ENCODE peak calls at places on chromosomes 1 and 21, in five cellular contexts. O, P, A, R and M are unnamed samples.

GRCh38 chr1:15850450-15851079 is 3.1 kb downstream of the SPEN start:
- DNase-seq in O (peak), P (no peak), A (no peak), R (no peak), M (no peak)

GRCh38 chr21:41460578-41461527 is 34.8 kb downstream of the MX1 start:
- DNase-seq in O (peak), P (peak), A (peak), R (peak), M (peak)

GRCh38 chr1:160206421-160207117 is 1.4 kb downstream of the PEA15 start:
- DNase-seq in O (peak), P (peak), A (no peak), R (peak), M (no peak)

GRCh38 chr1:88061106-88061829 is 622.8 kb upstream of the PKN2 start:
- DNase-seq in O (peak), P (peak), A (peak), R (peak), M (peak)

GRCh38 chr21:45192332-45192731 is 95.4 kb downstream of the POFUT2 start:
- DNase-seq in O (no peak), P (no peak), A (no peak), R (no peak), M (no peak)

GRCh38 chr1:94727846-94728715 is 92.1 kb upstream of the SLC44A3 start:
- DNase-seq in O (peak), P (no peak), A (no peak), R (peak), M (no peak)

GRCh38 chr1:236821111-236821625 is 26.1 kb downstream of the MTR start:
- DNase-seq in O (no peak), P (no peak), A (no peak), R (no peak), M (no peak)

GRCh38 chr1:107175102-107175501 is 34.3 kb downstream of the NTNG1 start:
- DNase-seq in O (no peak), P (no peak), A (no peak), R (no peak), M (no peak)

GRCh38 chr1:110610084-110610483 is 3.9 kb upstream of the KCNA2 start:
- DNase-seq in O (no peak), P (no peak), A (no peak), R (no peak), M (no peak)

GRCh38 chr1:65269612-65270011 is 39.7 kb upstream of the DNAJC6 start:
- DNase-seq in O (no peak), P (no peak), A (no peak), R (no peak), M (no peak)

GRCh38 chr1:91555821-91556531 is 55.3 kb downstream of the CDC7 start:
- DNase-seq in O (peak), P (no peak), A (no peak), R (peak), M (no peak)

GRCh38 chr1:173257805-173258204 is 50.7 kb upstream of the TNFSF4 start:
- DNase-seq in O (peak), P (no peak), A (no peak), R (no peak), M (no peak)

GRCh38 chr1:38242506-38242905 is 195.9 kb upstream of the POU3F1 start:
- DNase-seq in O (no peak), P (no peak), A (no peak), R (no peak), M (no peak)

GRCh38 chr1:156661932-156662587 is 15.1 kb downstream of the NES start:
- DNase-seq in O (peak), P (no peak), A (peak), R (no peak), M (no peak)

GRCh38 chr1:118429856-118430255 is 244.8 kb upstream of the SPAG17 start:
- DNase-seq in O (no peak), P (no peak), A (no peak), R (no peak), M (no peak)

GRCh38 chr1:230264342-230264741 is 161.8 kb downstream of the PGBD5 start:
- DNase-seq in O (no peak), P (no peak), A (no peak), R (no peak), M (no peak)

GRCh38 chr1:105386489-105386888 is 1636.8 kb downstream of the AMY1C start:
- DNase-seq in O (no peak), P (no peak), A (no peak), R (no peak), M (no peak)

GRCh38 chr1:116987256-116987555 is 14.4 kb upstream of the CD101 start:
- DNase-seq in O (no peak), P (no peak), A (peak), R (no peak), M (no peak)

GRCh38 chr1:166915941-166916340 is 39.9 kb upstream of the TADA1 start:
- DNase-seq in O (peak), P (no peak), A (no peak), R (no peak), M (no peak)

GRCh38 chr1:154191990-154192450 is at the start of gene TPM3:
- DNase-seq in O (no peak), P (no peak), A (no peak), R (no peak), M (no peak)

GRCh38 chr1:228099331-228099732 is 3.8 kb downstream of the C1orf35 start:
- DNase-seq in O (no peak), P (peak), A (no peak), R (no peak), M (no peak)